ENCODE peak calls at places on chromosome 6, in eight cellular contexts. T is suprapubic skin, G is fibroblast of lung, H is GM13977, U is epithelial cell of esophagus, F is HFFc6, K is hepatocyte, B is mesothelial cell of epicardium. Q is an unnamed sample.

GRCh38 chr6:127215931-127216330 is 50.7 kb upstream of the RNF146 start:
- DNase-seq in T (no peak), G (no peak), H (no peak), U (no peak), F (no peak), K (no peak), B (no peak), Q (no peak)

GRCh38 chr6:2181567-2181966 is 63.8 kb downstream of the GMDS start:
- DNase-seq in T (no peak), G (no peak), H (no peak), U (no peak), F (no peak), K (no peak), B (no peak), Q (no peak)

GRCh38 chr6:46848684-46849360 is 55.6 kb downstream of the MEP1A start:
- DNase-seq in T (peak; percentile 89), G (peak; percentile 70), H (peak; percentile 64), U (peak; percentile 79), F (peak; percentile 57), K (peak; percentile 93), B (peak; percentile 73), Q (peak; percentile 93)

GRCh38 chr6:139472341-139473038 is 98.0 kb upstream of the CITED2 start:
- DNase-seq in T (no peak), G (peak; percentile 63), H (no peak), U (no peak), F (no peak), K (no peak), B (no peak), Q (no peak)

GRCh38 chr6:82113231-82113630 is 134.3 kb downstream of the IBTK start:
- DNase-seq in T (no peak), G (peak; percentile 41), H (no peak), U (no peak), F (no peak), K (no peak), B (no peak), Q (no peak)

GRCh38 chr6:31898200-31899011 is 908 bp upstream of the EHMT2 start:
- DNase-seq in T (no peak), G (peak; percentile 47), H (peak; percentile 55), U (peak; percentile 79), F (peak; percentile 20), K (peak; percentile 69), B (no peak), Q (no peak)

GRCh38 chr6:27049863-27050781 is 197.4 kb upstream of the PRSS16 start:
- DNase-seq in T (no peak), G (no peak), H (no peak), U (peak; percentile 84), F (no peak), K (no peak), B (no peak), Q (no peak)

GRCh38 chr6:5567352-5567751 is 306.0 kb downstream of the FARS2 start:
- DNase-seq in T (no peak), G (no peak), H (no peak), U (no peak), F (no peak), K (no peak), B (no peak), Q (no peak)

GRCh38 chr6:66838764-66839163 is 1131.7 kb upstream of the EYS start:
- DNase-seq in T (no peak), G (no peak), H (no peak), U (no peak), F (no peak), K (no peak), B (no peak), Q (no peak)

GRCh38 chr6:1952726-1953360 is 292.6 kb downstream of the GMDS start:
- DNase-seq in T (no peak), G (peak; percentile 99), H (no peak), U (peak; percentile 99), F (peak; percentile 97), K (no peak), B (no peak), Q (no peak)

GRCh38 chr6:138526822-138527235 is 27.5 kb upstream of the NHSL1 start:
- DNase-seq in T (no peak), G (peak; percentile 29), H (no peak), U (no peak), F (no peak), K (peak; percentile 16), B (no peak), Q (no peak)

GRCh38 chr6:131173680-131174079 is 38.4 kb downstream of the AKAP7 start:
- DNase-seq in T (no peak), G (peak; percentile 82), H (no peak), U (no peak), F (no peak), K (no peak), B (no peak), Q (no peak)

GRCh38 chr6:14488185-14488584 is 370.6 kb downstream of the CD83 start:
- DNase-seq in T (no peak), G (no peak), H (no peak), U (no peak), F (no peak), K (no peak), B (no peak), Q (no peak)

GRCh38 chr6:26251354-26252081 is 113.5 kb upstream of the BTN3A2 start:
- DNase-seq in T (no peak), G (peak; percentile 94), H (peak; percentile 78), U (peak; percentile 91), F (peak; percentile 91), K (peak; percentile 87), B (peak; percentile 33), Q (peak; percentile 77)

GRCh38 chr6:48957781-48958180 is 505.3 kb downstream of the MMUT start:
- DNase-seq in T (no peak), G (no peak), H (no peak), U (no peak), F (no peak), K (no peak), B (no peak), Q (no peak)

GRCh38 chr6:161922631-161923119 is 648.8 kb upstream of the AGPAT4 start:
- DNase-seq in T (no peak), G (peak; percentile 78), H (no peak), U (peak; percentile 67), F (no peak), K (peak; percentile 83), B (no peak), Q (peak; percentile 66)
- TF ChIP-seq CTCF in T (peak; percentile 9), G (no peak), H (peak; percentile 5), U (peak; percentile 50), F (no peak), K (peak; percentile 41), B (no peak), Q (peak; percentile 29)

GRCh38 chr6:20255428-20255827 is 43.2 kb upstream of the MBOAT1 start:
- DNase-seq in T (no peak), G (no peak), H (no peak), U (no peak), F (no peak), K (no peak), B (no peak), Q (no peak)
- TF ChIP-seq CTCF in T (no peak), G (no peak), H (no peak), U (no peak), F (no peak), K (no peak), B (no peak), Q (no peak)

DNA sequence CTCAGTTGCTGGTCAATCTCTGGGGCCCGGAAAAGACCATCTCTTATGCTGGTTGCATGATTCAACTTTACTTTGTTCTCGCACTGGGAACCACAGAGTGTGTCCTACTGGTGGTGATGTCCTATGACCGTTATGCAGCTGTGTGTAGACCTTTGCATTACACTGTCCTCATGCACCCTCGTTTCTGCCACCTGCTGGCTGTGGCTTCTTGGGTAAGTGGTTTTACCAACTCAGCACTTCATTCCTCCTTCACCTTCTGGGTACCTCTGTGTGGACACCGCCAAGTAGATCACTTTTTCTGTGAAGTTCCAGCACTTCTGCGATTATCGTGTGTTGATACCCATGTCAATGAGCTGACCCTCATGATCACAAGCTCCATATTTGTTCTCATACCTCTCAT is 4.3 kb downstream of the OR2J3 start:
- DNase-seq in T (no peak), G (no peak), H (no peak), U (no peak), F (no peak), K (no peak), B (no peak), Q (no peak)
- TF ChIP-seq CTCF in T (no peak), G (no peak), H (no peak), U (no peak), F (no peak), K (no peak), B (no peak), Q (no peak)

GRCh38 chr6:43509142-43509983 is 783 bp downstream of the LRRC73 start:
- DNase-seq in T (no peak), G (no peak), H (no peak), U (no peak), F (no peak), K (no peak), B (no peak), Q (peak; percentile 61)
- TF ChIP-seq CTCF in T (no peak), G (no peak), H (no peak), U (no peak), F (peak; percentile 39), K (no peak), B (no peak), Q (no peak)

GRCh38 chr6:51844391-51844735 is 243.1 kb downstream of the PKHD1 start:
- DNase-seq in T (no peak), G (no peak), H (no peak), U (no peak), F (no peak), K (peak; percentile 16), B (no peak), Q (no peak)
- TF ChIP-seq CTCF in T (no peak), G (no peak), H (peak; percentile 25), U (peak; percentile 19), F (no peak), K (peak; percentile 31), B (no peak), Q (no peak)

GRCh38 chr6:63574554-63574900 is 2.2 kb downstream of the LOC128125822 start:
- DNase-seq in T (no peak), G (no peak), H (no peak), U (no peak), F (no peak), K (no peak), B (no peak), Q (no peak)
- TF ChIP-seq CTCF in T (no peak), G (no peak), H (no peak), U (no peak), F (peak; percentile 51), K (no peak), B (no peak), Q (no peak)

GRCh38 chr6:40328988-40329545 is 258.1 kb downstream of the LRFN2 start:
- DNase-seq in T (no peak), G (no peak), H (no peak), U (no peak), F (no peak), K (no peak), B (no peak), Q (no peak)

GRCh38 chr6:40330301-40330721 is 256.9 kb downstream of the LRFN2 start:
- DNase-seq in T (no peak), G (no peak), H (no peak), U (no peak), F (no peak), K (no peak), B (no peak), Q (no peak)

GRCh38 chr6:40325791-40326190 is 261.4 kb downstream of the LRFN2 start:
- DNase-seq in T (no peak), G (no peak), H (no peak), U (no peak), F (no peak), K (no peak), B (no peak), Q (no peak)

GRCh38 chr6:40326689-40327404 is 260.3 kb downstream of the LRFN2 start:
- DNase-seq in T (no peak), G (no peak), H (no peak), U (no peak), F (no peak), K (no peak), B (no peak), Q (no peak)

GRCh38 chr6:40328376-40328987 is 258.7 kb downstream of the LRFN2 start:
- DNase-seq in T (no peak), G (no peak), H (no peak), U (peak; percentile 66), F (no peak), K (peak; percentile 75), B (no peak), Q (peak; percentile 44)
- TF ChIP-seq CTCF in T (peak; percentile 34), G (no peak), H (peak; percentile 44), U (peak; percentile 97), F (peak; percentile 15), K (peak; percentile 75), B (peak; percentile 55), Q (peak; percentile 71)

Q was measured in glutamatergic neuron.